ENCODE peak calls at places on chromosomes 5 and 9, in eight cellular contexts. S, A, M, Z, V, F, Y and L are unnamed samples.

GRCh38 chr9:908806-909205 is 67.3 kb downstream of the DMRT1 start:
- DNase-seq in M (no peak), F (no peak), Y (no peak), A (no peak), V (no peak), Z (no peak), S (no peak), L (no peak)

GRCh38 chr5:148809781-148810524 is 16.5 kb upstream of the ADRB2 start:
- DNase-seq in M (no peak), S (no peak), A (no peak), Z (no peak), F (no peak), Y (no peak), V (no peak), L (no peak)

GRCh38 chr9:137464291-137464999 is 5.3 kb upstream of the NSMF start:
- DNase-seq in Y (no peak), M (no peak), F (no peak), Z (no peak), A (no peak), S (no peak), V (no peak), L (no peak)

GRCh38 chr5:55694152-55694830 is 17.8 kb downstream of the SLC38A9 start:
- DNase-seq in S (peak), Z (no peak), F (no peak), V (peak), M (no peak), A (no peak), Y (no peak), L (peak)

GRCh38 chr5:61732376-61732775 is 400.3 kb downstream of the ZSWIM6 start:
- DNase-seq in A (no peak), M (no peak), Z (no peak), Y (no peak), V (no peak), F (no peak), S (no peak), L (no peak)

GRCh38 chr5:142960309-142960696 is 190.1 kb downstream of the ARHGAP26 start:
- DNase-seq in Z (no peak), A (no peak), F (no peak), Y (peak), V (no peak), S (peak), M (no peak), L (peak)

GRCh38 chr9:16103613-16104012 is 550.8 kb downstream of the CCDC171 start:
- DNase-seq in S (no peak), Z (no peak), F (no peak), M (peak), V (no peak), A (no peak), Y (no peak), L (no peak)

GRCh38 chr9:5832093-5832542 is 799 bp downstream of the ERMP1 start:
- DNase-seq in F (no peak), S (peak), A (no peak), M (peak), V (no peak), Z (no peak), Y (no peak), L (peak)

GRCh38 chr9:127966416-127967150 is 14.2 kb downstream of the EEIG1 start:
- DNase-seq in M (no peak), F (no peak), V (no peak), A (no peak), Y (no peak), Z (no peak), S (no peak), L (no peak)

GRCh38 chr5:168479166-168479565 is 7.1 kb upstream of the RARS1 start:
- DNase-seq in S (no peak), F (no peak), Z (no peak), A (no peak), Y (peak), M (no peak), V (no peak), L (no peak)

GRCh38 chr5:142670811-142671210 is 15.1 kb downstream of the FGF1 start:
- DNase-seq in Y (no peak), F (no peak), S (no peak), M (no peak), V (no peak), Z (no peak), A (no peak), L (no peak)

GRCh38 chr5:61370496-61370895 is 38.4 kb downstream of the ZSWIM6 start:
- DNase-seq in M (peak), F (no peak), Z (no peak), Y (no peak), S (no peak), V (no peak), A (no peak), L (no peak)

GRCh38 chr5:128015478-128015877 is 68.1 kb upstream of the SLC12A2 start:
- DNase-seq in Y (no peak), F (no peak), V (no peak), S (no peak), M (no peak), A (no peak), Z (no peak), L (no peak)

GRCh38 chr9:131734165-131734610 is 5.7 kb downstream of the RAPGEF1 start:
- DNase-seq in Z (no peak), A (no peak), S (peak), Y (no peak), M (peak), V (no peak), F (no peak), L (peak)

GRCh38 chr9:94576131-94576530 is 17.5 kb downstream of the FBP2 start:
- DNase-seq in S (no peak), Y (no peak), M (no peak), A (no peak), Z (no peak), F (no peak), V (no peak), L (no peak)

GRCh38 chr5:158837908-158838307 is 261.8 kb downstream of the EBF1 start:
- DNase-seq in F (no peak), A (no peak), M (no peak), Y (no peak), V (no peak), Z (no peak), S (no peak), L (peak)

GRCh38 chr5:17225551-17225950 is 8.1 kb downstream of the BASP1 start:
- DNase-seq in Y (no peak), F (no peak), S (no peak), M (no peak), V (no peak), Z (no peak), A (no peak), L (no peak)

GRCh38 chr5:76329346-76329745 is 73.7 kb upstream of the IQGAP2 start:
- DNase-seq in S (no peak), A (no peak), M (no peak), Z (no peak), Y (no peak), V (no peak), F (no peak), L (no peak)

GRCh38 chr5:2904956-2905355 is 153.5 kb upstream of the IRX2 start:
- DNase-seq in A (no peak), Z (no peak), M (no peak), Y (no peak), S (no peak), V (no peak), F (no peak), L (no peak)

GRCh38 chr5:39906146-39906545 is 481.4 kb upstream of the DAB2 start:
- DNase-seq in F (no peak), Z (no peak), M (no peak), S (peak), Y (no peak), A (no peak), V (no peak), L (peak)

GRCh38 chr5:177553671-177554429 is 513 bp downstream of the FAM193B start:
- DNase-seq in Y (no peak), F (no peak), Z (peak), V (peak), S (peak), A (peak), M (peak), L (peak)

GRCh38 chr9:110835404-110835803 is 166.8 kb downstream of the MUSK start:
- DNase-seq in A (no peak), S (peak), Y (no peak), M (no peak), Z (no peak), F (no peak), V (no peak), L (peak)

GRCh38 chr9:27888661-27889295 is 315.5 kb upstream of the C9orf72 start:
- DNase-seq in F (no peak), A (no peak), V (peak), M (peak), Y (peak), Z (no peak), S (no peak), L (peak)

GRCh38 chr5:33153891-33154290 is 286.9 kb upstream of the TARS1 start:
- DNase-seq in A (no peak), F (no peak), M (no peak), Z (no peak), V (no peak), S (no peak), Y (no peak), L (peak)